ENCODE peak calls at places on chromosomes 1 and 21, in nine cellular contexts. S is keratinocyte; L is ascending aorta; Z is WTC11; V is endodermal cell; E is NCI-H1092 treated with DMSO at 0.1 percent for 48 hours; R is GM13976; D is iPS-NIHi11; Q is naive thymus-derived CD4-positive, alpha-beta T cell. X is an unnamed sample.

GRCh38 chr1:14282583-14283186 is 315.8 kb upstream of the KAZN start:
- DNase-seq in Q (no peak), E (no peak), Z (no peak), L (no peak), V (peak), R (no peak), S (no peak), D (peak), X (peak)

GRCh38 chr1:34800214-34800613 is 7.4 kb downstream of the GJA4 start:
- DNase-seq in S (no peak), Z (no peak), E (no peak), R (no peak), L (no peak), Q (no peak), D (no peak), V (no peak), X (no peak)

GRCh38 chr1:109273570-109274288 is 9.2 kb downstream of the PSRC1 start:
- DNase-seq in Z (no peak), E (no peak), S (no peak), R (no peak), L (no peak), Q (no peak), V (no peak), D (no peak), X (no peak)

GRCh38 chr1:89339039-89339438 is 24.8 kb upstream of the GBP6 start:
- DNase-seq in S (no peak), E (no peak), Q (no peak), V (no peak), D (no peak), Z (no peak), L (no peak), R (no peak), X (no peak)

GRCh38 chr21:36428789-36429671 is 43.8 kb downstream of the CHAF1B start:
- DNase-seq in V (no peak), Q (no peak), S (no peak), E (peak), R (no peak), L (no peak), D (no peak), Z (no peak), X (no peak)

GRCh38 chr1:205450448-205450847 is 5.4 kb downstream of the BLACAT1 start:
- DNase-seq in D (no peak), L (no peak), E (no peak), R (no peak), S (no peak), Z (peak), V (peak), Q (no peak), X (no peak)

GRCh38 chr1:107680579-107680985 is 284.4 kb downstream of the VAV3 start:
- DNase-seq in E (no peak), S (no peak), Q (no peak), D (no peak), R (no peak), Z (no peak), V (no peak), L (no peak), X (no peak)

GRCh38 chr1:70034403-70034802 is 171.0 kb downstream of the LRRC40 start:
- DNase-seq in R (no peak), S (peak), D (peak), E (peak), Z (peak), Q (no peak), V (peak), L (no peak), X (no peak)

GRCh38 chr21:41643246-41643966 is 123.4 kb downstream of the RIPK4 start:
- DNase-seq in Z (no peak), S (no peak), Q (no peak), V (no peak), D (no peak), E (no peak), R (no peak), L (no peak), X (no peak)

GRCh38 chr1:23422313-23422877 is 2.2 kb downstream of the TCEA3 start:
- DNase-seq in R (no peak), S (no peak), V (no peak), D (no peak), Z (no peak), E (peak), Q (peak), L (peak), X (peak)

GRCh38 chr1:33170351-33171274 is 11.2 kb downstream of the TRIM62 start:
- DNase-seq in Z (no peak), Q (no peak), R (no peak), E (no peak), D (no peak), V (no peak), L (no peak), S (no peak), X (peak)

GRCh38 chr1:232329103-232329788 is 300.7 kb downstream of the SIPA1L2 start:
- DNase-seq in Q (no peak), V (no peak), R (no peak), L (no peak), D (no peak), S (no peak), Z (no peak), E (no peak), X (no peak)

GRCh38 chr1:88327391-88328267 is 356.4 kb upstream of the PKN2 start:
- DNase-seq in L (no peak), Z (no peak), E (no peak), R (no peak), V (no peak), S (peak), D (peak), Q (no peak), X (no peak)

GRCh38 chr1:20282544-20282943 is 8.1 kb upstream of the VWA5B1 start:
- DNase-seq in V (no peak), Z (no peak), D (no peak), L (no peak), Q (no peak), S (no peak), E (peak), R (no peak), X (no peak)

GRCh38 chr1:217027403-217028080 is 304.3 kb upstream of the ESRRG start:
- DNase-seq in E (no peak), L (no peak), D (no peak), S (no peak), V (no peak), Q (no peak), Z (no peak), R (peak), X (no peak)

GRCh38 chr1:211724711-211725196 is 49.3 kb upstream of the NEK2 start:
- DNase-seq in Q (no peak), E (no peak), V (no peak), Z (no peak), S (no peak), L (no peak), R (no peak), D (no peak), X (no peak)

GRCh38 chr1:201737350-201738060 is 91.5 kb upstream of the IPO9 start:
- DNase-seq in L (no peak), Q (no peak), Z (no peak), R (no peak), S (no peak), V (peak), D (peak), E (no peak), X (peak)

GRCh38 chr1:208178091-208178529 is 66.1 kb downstream of the PLXNA2 start:
- DNase-seq in L (no peak), Z (no peak), S (no peak), Q (no peak), E (peak), R (no peak), D (no peak), V (peak), X (no peak)

GRCh38 chr1:205255941-205256780 is 28.4 kb downstream of the TMCC2 start:
- DNase-seq in Q (peak), Z (peak), L (peak), D (peak), R (peak), E (peak), V (peak), S (no peak), X (peak)

GRCh38 chr1:177907000-177907399 is 62.9 kb downstream of the SEC16B start:
- DNase-seq in D (no peak), R (no peak), Q (no peak), E (no peak), L (no peak), V (no peak), S (no peak), Z (no peak), X (peak)

GRCh38 chr1:11281518-11282331 is 8.7 kb downstream of the UBIAD1 start:
- DNase-seq in Z (no peak), V (no peak), Q (no peak), D (no peak), E (no peak), L (no peak), S (no peak), R (no peak), X (peak)

GRCh38 chr1:198677027-198677426 is 38.2 kb downstream of the PTPRC start:
- DNase-seq in Z (no peak), V (no peak), Q (no peak), L (no peak), R (no peak), E (no peak), D (no peak), S (no peak), X (no peak)

GRCh38 chr1:209937996-209938959 is at the start of gene SYT14:
- DNase-seq in Q (no peak), L (no peak), E (peak), S (no peak), R (peak), Z (peak), V (peak), D (peak), X (peak)

GRCh38 chr1:152427458-152427857 is 13.4 kb upstream of the CRNN start:
- DNase-seq in D (no peak), E (no peak), R (no peak), L (no peak), V (no peak), Q (no peak), Z (no peak), S (no peak), X (no peak)

GRCh38 chr1:26922201-26922729 is 722 bp downstream of the NUDC start:
- DNase-seq in V (no peak), L (no peak), R (no peak), S (no peak), D (no peak), Z (no peak), E (peak), Q (no peak), X (no peak)

GRCh38 chr1:84330125-84330984 is 28.8 kb downstream of the SAMD13 start:
- DNase-seq in D (no peak), Q (no peak), V (no peak), R (no peak), E (no peak), S (no peak), Z (no peak), L (no peak), X (no peak)

GRCh38 chr21:34989337-34990151 is 59.6 kb downstream of the RUNX1 start:
- DNase-seq in Q (no peak), L (no peak), V (no peak), S (no peak), R (peak), E (no peak), D (no peak), Z (no peak), X (no peak)

GRCh38 chr1:158094571-158094970 is 86.1 kb upstream of the CD1D start:
- DNase-seq in L (no peak), S (no peak), V (no peak), Z (no peak), D (no peak), Q (no peak), E (no peak), R (no peak), X (no peak)

X was measured in head of caudate nucleus.